ENCODE peak calls at places on chromosomes 16 and 17, in five cellular contexts. U, J, B, F and S are unnamed samples.

GRCh38 chr16:30352488-30353401 is 2.4 kb downstream of the CD2BP2 start:
- DNase-seq in U (no peak), B (peak; percentile 38), J (no peak), F (no peak), S (no peak)

GRCh38 chr17:68421486-68421885 is 35.8 kb downstream of the WIPI1 start:
- DNase-seq in B (no peak), F (no peak), U (no peak), J (no peak), S (no peak)

GRCh38 chr16:825298-826061 is 24.9 kb upstream of the GNG13 start:
- DNase-seq in B (peak; percentile 90), J (no peak), U (no peak), F (no peak), S (no peak)

GRCh38 chr16:66332599-66332998 is 33.9 kb upstream of the CDH5 start:
- DNase-seq in F (no peak), J (no peak), U (no peak), B (no peak), S (no peak)

GRCh38 chr16:21167929-21168602 is 9.6 kb downstream of the LDAF1 start:
- DNase-seq in B (no peak), F (no peak), U (no peak), J (no peak), S (no peak)

GRCh38 chr17:12727076-12727750 is 61.5 kb downstream of the MYOCD start:
- DNase-seq in B (no peak), F (no peak), U (no peak), J (peak; percentile 95), S (no peak)

GRCh38 chr17:78144736-78145641 is 1.2 kb upstream of the C17orf99 start:
- DNase-seq in U (no peak), J (no peak), B (peak; percentile 87), F (no peak), S (no peak)

GRCh38 chr17:3683054-3683511 is 12.9 kb downstream of the P2RX5 start:
- DNase-seq in B (no peak), U (peak; percentile 74), F (no peak), J (no peak), S (no peak)

GRCh38 chr16:67395458-67396158 is 2.3 kb upstream of the TPPP3 start:
- DNase-seq in F (no peak), J (peak; percentile 72), U (no peak), B (peak; percentile 49), S (no peak)

GRCh38 chr17:17665255-17665654 is 16.0 kb upstream of the RAI1 start:
- DNase-seq in B (no peak), F (no peak), J (no peak), U (no peak), S (no peak)

GRCh38 chr16:27803775-27804549 is 254.0 kb downstream of the KATNIP start:
- DNase-seq in J (no peak), F (no peak), U (no peak), B (no peak), S (no peak)

GRCh38 chr16:12162151-12162559 is 185.6 kb downstream of the SNX29 start:
- DNase-seq in U (no peak), B (peak; percentile 53), F (no peak), J (peak; percentile 56), S (no peak)

GRCh38 chr17:79214940-79215604 is 140.4 kb downstream of the ENGASE start:
- DNase-seq in U (no peak), J (no peak), F (no peak), B (no peak), S (no peak)

GRCh38 chr16:2150418-2151187 is 2.2 kb downstream of the RAB26 start:
- DNase-seq in F (no peak), J (peak; percentile 28), U (peak; percentile 49), B (no peak), S (no peak)

GRCh38 chr16:80804061-80804450 is 342 bp downstream of the CDYL2 start:
- DNase-seq in F (no peak), U (no peak), J (peak; percentile 46), B (peak; percentile 53), S (no peak)

GRCh38 chr17:38352245-38353083 is 820 bp downstream of the SOCS7 start:
- DNase-seq in U (peak; percentile 30), F (no peak), J (no peak), B (peak; percentile 52), S (peak; percentile 66)

GRCh38 chr17:58176200-58176599 is 9.4 kb downstream of the OR4D2 start:
- DNase-seq in F (no peak), U (no peak), B (no peak), J (peak; percentile 25), S (no peak)

GRCh38 chr17:1648582-1649115 is 1.0 kb downstream of the RILP start:
- DNase-seq in J (peak; percentile 94), F (peak; percentile 94), U (peak; percentile 95), B (peak; percentile 97), S (peak; percentile 98)
- TF ChIP-seq POLR2A in J (peak; percentile 11), F (no peak), U (no peak), B (no peak), S (peak; percentile 19)

DNA sequence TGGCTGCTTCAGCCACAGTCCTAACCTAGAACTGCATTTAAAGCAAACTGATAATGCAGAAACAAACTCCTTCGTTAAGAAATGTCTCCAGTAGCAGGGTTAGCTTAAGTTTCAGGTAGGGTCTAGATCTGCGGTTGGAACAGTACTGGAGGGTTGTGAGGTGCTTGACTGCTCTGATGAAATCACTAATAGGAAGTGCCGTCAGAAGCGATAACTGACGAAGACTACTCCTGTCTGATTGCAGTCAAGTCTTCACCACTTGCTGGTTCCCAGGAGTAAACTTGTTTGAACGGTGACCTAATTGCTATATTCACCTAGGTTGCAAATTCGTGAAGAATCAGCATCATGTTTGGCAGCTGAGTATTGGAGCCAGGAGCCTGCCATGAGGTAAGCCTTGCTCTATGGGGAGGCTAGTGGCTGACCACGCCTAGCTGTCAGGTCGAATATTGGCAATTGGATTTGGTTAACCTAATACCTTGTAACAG is 24.5 kb downstream of the TRPV2 start:
- DNase-seq in F (no peak), J (no peak), U (no peak), B (no peak), S (no peak)
- TF ChIP-seq POLR2A in F (no peak), J (no peak), U (peak; percentile 40), B (no peak), S (no peak)

DNA sequence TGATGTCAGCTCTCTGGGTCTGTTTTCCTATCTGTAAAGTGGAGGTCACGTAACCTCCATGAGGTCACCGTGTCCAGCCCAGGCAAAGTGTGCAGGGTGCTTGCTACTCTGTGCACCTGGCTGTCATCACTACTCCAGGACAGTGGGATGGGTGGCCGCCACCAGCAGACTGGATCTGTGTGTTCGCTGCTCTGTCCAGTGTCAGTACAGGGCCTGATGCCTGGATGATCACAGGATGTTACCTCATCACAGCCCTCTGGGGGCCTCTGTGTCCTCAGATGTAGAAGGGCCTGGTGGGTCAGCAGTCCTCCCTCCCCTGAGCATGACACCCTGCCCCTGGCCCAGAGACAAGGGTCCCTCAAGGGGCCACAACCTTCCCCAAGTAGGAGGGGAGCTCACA is 80.0 kb downstream of the KCNJ18 start:
- DNase-seq in J (no peak), F (no peak), U (no peak), B (no peak), S (no peak)
- TF ChIP-seq POLR2A in J (no peak), F (no peak), U (no peak), B (no peak), S (no peak)

DNA sequence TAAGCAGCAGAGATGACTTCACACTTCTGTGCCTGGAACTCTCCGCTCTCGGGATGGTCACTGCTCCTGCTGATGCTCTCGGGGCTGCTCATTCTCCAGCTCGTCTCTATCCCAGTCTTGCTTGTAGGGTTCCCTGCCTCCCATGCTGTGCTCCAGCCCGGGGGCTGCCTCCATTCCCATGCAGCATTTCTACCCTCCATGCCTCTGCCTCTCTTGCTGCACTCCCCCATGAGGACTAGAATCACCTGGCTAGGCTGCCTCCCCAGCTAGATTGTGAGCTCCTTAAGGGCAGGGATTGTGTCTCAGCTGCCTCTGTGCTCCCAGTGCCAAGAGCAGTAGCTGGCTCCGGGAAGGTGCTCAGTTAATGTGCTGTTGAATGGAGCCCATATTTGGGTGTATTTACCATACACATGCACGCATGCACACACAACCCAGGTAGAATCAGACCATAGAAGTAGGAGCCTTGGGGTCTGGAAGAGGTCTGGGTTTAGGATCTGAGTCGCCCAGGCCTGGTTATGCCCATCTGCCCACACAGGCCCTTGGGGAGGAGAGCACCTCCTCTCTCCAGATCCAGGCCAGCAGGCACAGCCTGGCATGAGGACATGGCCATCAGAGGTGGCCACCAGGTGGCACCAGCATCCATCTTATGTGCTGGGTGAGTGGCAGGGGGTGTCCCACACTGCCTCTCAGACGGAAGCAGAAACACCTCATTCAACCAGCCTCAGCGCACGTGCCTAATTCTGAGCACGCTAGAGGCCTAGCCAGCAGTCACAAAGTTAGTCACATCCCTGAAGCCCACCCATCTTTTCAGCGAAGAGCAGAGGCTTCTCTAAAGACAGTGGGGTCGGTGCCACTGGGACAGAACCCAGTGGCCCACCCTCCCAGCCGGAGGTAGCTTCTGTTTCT is 9.3 kb downstream of the GIT1 start:
- DNase-seq in J (peak; percentile 75), U (peak; percentile 78), F (peak; percentile 83), B (peak; percentile 88), S (peak; percentile 90)
- TF ChIP-seq POLR2A in J (no peak), U (no peak), F (no peak), B (peak; percentile 8), S (no peak)

GRCh38 chr17:42980274-42980765 is at the start of gene RUNDC1:
- DNase-seq in J (peak; percentile 73), U (peak; percentile 96), B (peak; percentile 92), F (peak; percentile 87), S (peak; percentile 97)
- TF ChIP-seq POLR2A in J (peak; percentile 5), U (no peak), B (no peak), F (no peak), S (peak; percentile 40)

GRCh38 chr17:50345443-50346312 is at the start of gene XYLT2:
- DNase-seq in B (peak; percentile 92), J (peak; percentile 80), U (peak; percentile 97), F (peak; percentile 82), S (peak; percentile 94)
- TF ChIP-seq POLR2A in B (peak; percentile 10), J (no peak), U (peak; percentile 75), F (peak; percentile 50), S (peak; percentile 51)

GRCh38 chr16:57447142-57447962 is at the start of the genes CIAPIN1 and COQ9:
- DNase-seq in U (peak; percentile 93), J (peak; percentile 91), B (peak; percentile 97), F (peak; percentile 94), S (peak; percentile 94)
- TF ChIP-seq POLR2A in U (peak; percentile 93), J (peak; percentile 72), B (peak; percentile 85), F (peak; percentile 95), S (peak; percentile 91)

GRCh38 chr17:8084250-8084649 is 3.3 kb downstream of the ALOX12B start:
- DNase-seq in F (no peak), J (no peak), U (no peak), B (no peak), S (no peak)
- TF ChIP-seq POLR2A in F (no peak), J (no peak), U (no peak), B (no peak), S (no peak)

DNA sequence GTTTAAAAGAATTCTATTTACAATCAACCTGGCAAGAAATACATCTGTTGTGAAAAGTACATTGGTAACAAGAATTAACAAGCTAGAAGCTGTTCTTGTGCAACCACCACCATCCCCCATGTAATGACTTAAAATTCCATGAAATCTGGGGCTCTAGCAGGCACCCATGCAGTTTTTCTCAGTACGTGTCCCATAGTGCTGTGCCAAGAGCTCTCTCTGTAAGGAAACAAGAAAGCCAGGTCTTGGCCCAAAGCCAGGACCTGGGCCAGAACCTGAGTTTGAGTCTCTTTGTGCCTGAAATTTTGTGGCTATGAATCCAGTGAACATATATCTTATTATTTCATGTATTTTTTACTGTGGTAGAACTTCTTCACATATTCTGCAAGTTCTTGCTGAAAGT is 46.6 kb downstream of the NUP93 start:
- DNase-seq in F (peak; percentile 15), J (no peak), B (peak; percentile 58), U (no peak), S (peak; percentile 39)
- TF ChIP-seq POLR2A in F (no peak), J (no peak), B (no peak), U (no peak), S (no peak)